ENCODE peak calls at places on chromosomes 12 and 14, in four cellular contexts. H is cardiac muscle cell; I is CD4-positive, alpha-beta memory T cell; N is colonic mucosa. S is an unnamed sample.

GRCh38 chr12:54479421-54479820 is 6.0 kb upstream of the GTSF1 start:
- DNase-seq in H (peak; percentile 67), I (no peak), N (no peak), S (peak; percentile 28)

GRCh38 chr14:97532052-97532451 is 734.9 kb downstream of the VRK1 start:
- DNase-seq in H (no peak), I (no peak), N (no peak), S (no peak)

GRCh38 chr12:85627584-85627983 is 208.6 kb downstream of the RASSF9 start:
- DNase-seq in H (peak; percentile 56), I (no peak), N (no peak), S (peak; percentile 20)

GRCh38 chr12:6167327-6168280 is 32.6 kb upstream of the CD9 start:
- DNase-seq in H (peak; percentile 96), I (no peak), N (peak; percentile 36), S (peak; percentile 99)

GRCh38 chr12:96354326-96354725 is 45.9 kb downstream of the CDK17 start:
- DNase-seq in H (no peak), I (no peak), N (no peak), S (no peak)

GRCh38 chr12:530871-531270 is 71.1 kb downstream of the B4GALNT3 start:
- DNase-seq in H (no peak), I (no peak), N (no peak), S (no peak)

GRCh38 chr14:31205681-31206535 is 1.7 kb downstream of the HECTD1 start:
- DNase-seq in H (peak; percentile 68), I (peak; percentile 10), N (no peak), S (peak; percentile 45)

GRCh38 chr12:79439179-79439825 is 251.5 kb downstream of the PAWR start:
- DNase-seq in H (no peak), I (no peak), N (no peak), S (no peak)

GRCh38 chr12:68411371-68411770 is 79.2 kb upstream of the MDM1 start:
- DNase-seq in H (no peak), I (no peak), N (no peak), S (no peak)

GRCh38 chr12:24378548-24379011 is 429.1 kb upstream of the SOX5 start:
- DNase-seq in H (no peak), I (no peak), N (peak; percentile 26), S (peak; percentile 4)

GRCh38 chr14:50388256-50388931 is 8.3 kb downstream of the CDKL1 start:
- DNase-seq in H (no peak), I (no peak), N (peak; percentile 83), S (no peak)

GRCh38 chr12:96136129-96136528 is 58.0 kb upstream of the ELK3 start:
- DNase-seq in H (peak; percentile 88), I (no peak), N (no peak), S (peak; percentile 62)

GRCh38 chr12:124646385-124647230 is 79.2 kb upstream of the NCOR2 start:
- DNase-seq in H (no peak), I (peak; percentile 3), N (no peak), S (no peak)

GRCh38 chr14:69152181-69152943 is 557 bp downstream of the DCAF5 start:
- DNase-seq in H (peak; percentile 62), I (peak; percentile 63), N (no peak), S (no peak)

GRCh38 chr12:13316847-13317246 is 120.3 kb downstream of the EMP1 start:
- DNase-seq in H (no peak), I (no peak), N (no peak), S (no peak)

GRCh38 chr14:75334191-75335051 is 55.8 kb downstream of the FOS start:
- DNase-seq in H (peak; percentile 32), I (peak; percentile 71), N (no peak), S (no peak)

GRCh38 chr12:57018906-57019305 is 2.6 kb upstream of the TAC3 start:
- DNase-seq in H (no peak), I (no peak), N (no peak), S (no peak)

GRCh38 chr12:34394211-34395055 is 372.1 kb downstream of the ALG10 start:
- DNase-seq in H (no peak), I (no peak), N (peak; percentile 6), S (no peak)

GRCh38 chr14:29927596-29928341 is at the start of gene PRKD1:
- DNase-seq in H (peak; percentile 84), I (no peak), N (peak; percentile 48), S (peak; percentile 7)

GRCh38 chr12:92278378-92278828 is 132.8 kb upstream of the BTG1 start:
- DNase-seq in H (peak; percentile 33), I (no peak), N (no peak), S (no peak)

GRCh38 chr14:106733771-106734170 is 1207.4 kb downstream of the TMEM121 start:
- DNase-seq in H (no peak), I (no peak), N (no peak), S (no peak)

GRCh38 chr14:74619672-74620131 is 7.7 kb upstream of the LTBP2 start:
- DNase-seq in H (peak; percentile 98), I (no peak), N (peak; percentile 40), S (peak; percentile 96)

GRCh38 chr12:66119229-66119869 is 11.2 kb downstream of the LLPH start:
- DNase-seq in H (no peak), I (no peak), N (no peak), S (no peak)

GRCh38 chr12:7060353-7060954 is at the start of gene C1S:
- DNase-seq in H (peak; percentile 99), I (no peak), N (peak; percentile 51), S (peak; percentile 90)

GRCh38 chr12:6146509-6146908 is 22.0 kb upstream of the VWF start:
- DNase-seq in H (no peak), I (no peak), N (no peak), S (no peak)

GRCh38 chr12:39605996-39606395 is 13.6 kb downstream of the ABCD2 start:
- DNase-seq in H (peak; percentile 55), I (no peak), N (no peak), S (peak; percentile 60)

GRCh38 chr12:67394600-67394999 is 125.4 kb downstream of the CAND1 start:
- DNase-seq in H (peak; percentile 68), I (no peak), N (no peak), S (peak; percentile 80)

GRCh38 chr14:33922125-33922524 is 28.7 kb downstream of the EGLN3 start:
- DNase-seq in H (peak; percentile 20), I (no peak), N (no peak), S (no peak)

DNA sequence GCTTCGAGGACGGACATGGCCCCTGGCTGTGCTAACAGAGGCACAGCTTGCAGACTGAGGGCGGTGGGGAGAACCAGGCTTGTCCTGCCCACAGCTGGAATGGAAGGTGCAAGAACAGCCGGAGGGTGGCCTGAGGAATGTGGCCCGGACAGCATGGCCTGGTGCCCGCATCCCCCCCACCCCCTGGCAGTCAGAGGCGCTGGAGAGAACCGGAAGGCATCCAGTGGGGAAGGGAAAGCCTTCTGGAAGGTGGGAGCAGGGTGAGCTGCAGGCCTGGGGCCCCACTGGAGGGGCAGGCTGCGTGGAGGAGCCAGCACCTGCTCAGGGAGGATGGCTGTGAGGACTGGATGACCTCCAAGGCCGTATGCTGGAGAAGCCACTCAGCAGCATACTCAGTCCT is 8.1 kb upstream of the CYP46A1 start:
- DNase-seq in H (no peak), I (no peak), N (no peak), S (no peak)
- H3K36me3 ChIP-seq in H (no peaks in the 10 kb centered on the region), I (no peaks in the 10 kb centered on the region), N (no peaks in the 10 kb centered on the region), S (no peaks in the 10 kb centered on the region)

GRCh38 chr12:132163911-132164288 is 19.6 kb downstream of the NOC4L start:
- DNase-seq in H (no peak), I (no peak), N (no peak), S (no peak)

GRCh38 chr12:132161796-132162507 is 17.7 kb downstream of the NOC4L start:
- DNase-seq in H (no peak), I (no peak), N (no peak), S (no peak)

GRCh38 chr12:132163041-132163910 is 19.0 kb downstream of the NOC4L start:
- DNase-seq in H (no peak), I (no peak), N (no peak), S (no peak)

GRCh38 chr12:132161046-132161781 is 17.0 kb downstream of the NOC4L start:
- DNase-seq in H (peak; percentile 68), I (no peak), N (no peak), S (peak; percentile 19)

GRCh38 chr12:132162508-132163031 is 18.3 kb downstream of the NOC4L start:
- DNase-seq in H (peak; percentile 84), I (peak; percentile 43), N (no peak), S (peak; percentile 67)
- H3K4me3 ChIP-seq in H (no peak overlapping the region), I (no peak overlapping the region), N (no peak overlapping the region), S (no peak overlapping the region)

GRCh38 chr14:45198551-45198950 is 54.5 kb downstream of the MIS18BP1 start:
- DNase-seq in H (peak; percentile 64), I (no peak), N (no peak), S (peak; percentile 1)
- H3K36me3 ChIP-seq in H (peaks cover 4% of the 10 kb centered on the region), I (no peaks in the 10 kb centered on the region), N (no peaks in the 10 kb centered on the region), S (no peaks in the 10 kb centered on the region)

GRCh38 chr14:24052656-24053547 is 1.1 kb downstream of the CARMIL3 start:
- DNase-seq in H (no peak), I (no peak), N (peak; percentile 16), S (no peak)
- H3K4me3 ChIP-seq in H (no peak overlapping the region), I (no peak overlapping the region), N (no peak overlapping the region), S (peak overlapping the region; percentile 56)

GRCh38 chr12:121417847-121418246 is 17.9 kb downstream of the RNF34 start:
- DNase-seq in H (no peak), I (no peak), N (no peak), S (no peak)
- H3K36me3 ChIP-seq in H (peaks cover 19% of the 10 kb centered on the region), I (peaks cover 61% of the 10 kb centered on the region), N (no peaks in the 10 kb centered on the region), S (peaks cover 47% of the 10 kb centered on the region)

GRCh38 chr12:93813972-93814821 is 137.0 kb downstream of the CRADD start:
- DNase-seq in H (peak; percentile 98), I (no peak), N (peak; percentile 52), S (peak; percentile 64)

GRCh38 chr12:93808169-93808899 is 131.2 kb downstream of the CRADD start:
- DNase-seq in H (no peak), I (no peak), N (no peak), S (no peak)

GRCh38 chr12:93812616-93813015 is 135.4 kb downstream of the CRADD start:
- DNase-seq in H (peak; percentile 61), I (no peak), N (no peak), S (no peak)

GRCh38 chr12:93818488-93819047 is 141.4 kb downstream of the CRADD start:
- DNase-seq in H (no peak), I (no peak), N (no peak), S (no peak)

DNA sequence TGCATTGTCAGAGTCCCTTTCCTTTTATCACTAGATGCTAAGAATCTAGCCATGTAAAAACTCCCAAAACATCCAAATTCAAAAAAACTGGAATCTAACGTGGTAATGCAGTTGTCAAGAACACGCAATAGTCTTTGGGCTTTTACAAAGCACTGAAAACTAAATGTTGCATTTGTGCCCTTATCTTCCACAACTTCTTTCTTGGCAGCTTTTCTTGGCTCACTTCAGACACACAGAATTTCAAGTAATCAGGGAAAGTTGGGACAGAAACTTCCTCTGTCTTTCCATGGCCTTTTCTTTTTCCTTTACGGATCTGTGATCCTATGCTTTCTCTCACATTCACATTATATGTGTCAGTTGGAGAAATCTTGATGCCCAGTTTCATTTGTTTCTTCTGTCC is 136.0 kb downstream of the CRADD start:
- DNase-seq in H (peak; percentile 95), I (no peak), N (no peak), S (no peak)
- H3K4me3 ChIP-seq in H (no peak overlapping the region), I (no peak overlapping the region), N (no peak overlapping the region), S (no peak overlapping the region)

GRCh38 chr14:104143521-104144452 is 5.4 kb downstream of the KIF26A start:
- DNase-seq in H (no peak), I (no peak), N (no peak), S (no peak)
- H3K36me3 ChIP-seq in H (no peaks in the 10 kb centered on the region), I (no peaks in the 10 kb centered on the region), N (no peaks in the 10 kb centered on the region), S (no peaks in the 10 kb centered on the region)